ENCODE peak calls at places on chromosomes 2 and 18, in seven cellular contexts. One of them, this sample, is unnamed.

GRCh38 chr18:23824704-23825103 is 135.5 kb downstream of the LAMA3 start:
- DNase-seq in activated CD4-positive, alpha-beta T cell treated with anti-CD3 and anti-CD28 coated beads for 24 hours: no peak
- DNase-seq in T-helper 2 cell: no peak
- DNase-seq in activated T-helper 9 cell treated with anti-CD3 and anti-CD28 coated beads, Interleukin-2, amount 50 U/mL, for 16 hours: no peak
- DNase-seq in H9: no peak
- DNase-seq in adipocyte: peak; percentile 12
- DNase-seq in NCI-H2081: no peak
- DNase-seq in this sample: no peak

GRCh38 chr2:144162652-144163051 is 357.3 kb downstream of the ZEB2 start:
- DNase-seq in activated T-helper 9 cell treated with anti-CD3 and anti-CD28 coated beads, Interleukin-2, amount 50 U/mL, for 16 hours: peak; percentile 1
- DNase-seq in T-helper 2 cell: peak; percentile 15
- DNase-seq in H9: peak; percentile 53
- DNase-seq in adipocyte: no peak
- DNase-seq in activated CD4-positive, alpha-beta T cell treated with anti-CD3 and anti-CD28 coated beads for 24 hours: peak; percentile 27
- DNase-seq in NCI-H2081: peak; percentile 48
- DNase-seq in this sample: no peak

GRCh38 chr2:226730487-226730886 is 69.1 kb downstream of the IRS1 start:
- DNase-seq in H9: peak; percentile 44
- DNase-seq in NCI-H2081: no peak
- DNase-seq in T-helper 2 cell: no peak
- DNase-seq in activated T-helper 9 cell treated with anti-CD3 and anti-CD28 coated beads, Interleukin-2, amount 50 U/mL, for 16 hours: no peak
- DNase-seq in adipocyte: no peak
- DNase-seq in activated CD4-positive, alpha-beta T cell treated with anti-CD3 and anti-CD28 coated beads for 24 hours: no peak
- DNase-seq in this sample: no peak

GRCh38 chr2:81481242-81481993 is 1176.9 kb upstream of the LRRTM1 start:
- DNase-seq in adipocyte: no peak
- DNase-seq in NCI-H2081: peak; percentile 73
- DNase-seq in activated CD4-positive, alpha-beta T cell treated with anti-CD3 and anti-CD28 coated beads for 24 hours: no peak
- DNase-seq in H9: peak; percentile 39
- DNase-seq in T-helper 2 cell: no peak
- DNase-seq in activated T-helper 9 cell treated with anti-CD3 and anti-CD28 coated beads, Interleukin-2, amount 50 U/mL, for 16 hours: no peak
- DNase-seq in this sample: peak; percentile 84

GRCh38 chr2:63875143-63875542 is 33.4 kb downstream of the UGP2 start:
- DNase-seq in activated CD4-positive, alpha-beta T cell treated with anti-CD3 and anti-CD28 coated beads for 24 hours: no peak
- DNase-seq in adipocyte: peak; percentile 58
- DNase-seq in H9: no peak
- DNase-seq in activated T-helper 9 cell treated with anti-CD3 and anti-CD28 coated beads, Interleukin-2, amount 50 U/mL, for 16 hours: no peak
- DNase-seq in T-helper 2 cell: no peak
- DNase-seq in NCI-H2081: no peak
- DNase-seq in this sample: no peak

GRCh38 chr2:238685713-238686112 is 162.2 kb upstream of the TWIST2 start:
- DNase-seq in adipocyte: no peak
- DNase-seq in activated CD4-positive, alpha-beta T cell treated with anti-CD3 and anti-CD28 coated beads for 24 hours: no peak
- DNase-seq in NCI-H2081: no peak
- DNase-seq in T-helper 2 cell: no peak
- DNase-seq in activated T-helper 9 cell treated with anti-CD3 and anti-CD28 coated beads, Interleukin-2, amount 50 U/mL, for 16 hours: no peak
- DNase-seq in H9: no peak
- DNase-seq in this sample: no peak

GRCh38 chr2:46963210-46963609 is 47.6 kb upstream of the MCFD2 start:
- DNase-seq in activated T-helper 9 cell treated with anti-CD3 and anti-CD28 coated beads, Interleukin-2, amount 50 U/mL, for 16 hours: no peak
- DNase-seq in activated CD4-positive, alpha-beta T cell treated with anti-CD3 and anti-CD28 coated beads for 24 hours: no peak
- DNase-seq in adipocyte: no peak
- DNase-seq in T-helper 2 cell: no peak
- DNase-seq in H9: no peak
- DNase-seq in NCI-H2081: no peak
- DNase-seq in this sample: no peak

GRCh38 chr2:161090401-161090800 is 69.8 kb upstream of the TANK start:
- DNase-seq in activated T-helper 9 cell treated with anti-CD3 and anti-CD28 coated beads, Interleukin-2, amount 50 U/mL, for 16 hours: no peak
- DNase-seq in NCI-H2081: no peak
- DNase-seq in adipocyte: no peak
- DNase-seq in T-helper 2 cell: no peak
- DNase-seq in activated CD4-positive, alpha-beta T cell treated with anti-CD3 and anti-CD28 coated beads for 24 hours: no peak
- DNase-seq in H9: no peak
- DNase-seq in this sample: no peak

GRCh38 chr2:42089340-42089925 is 41.6 kb downstream of the PKDCC start:
- DNase-seq in H9: peak; percentile 83
- DNase-seq in activated CD4-positive, alpha-beta T cell treated with anti-CD3 and anti-CD28 coated beads for 24 hours: peak; percentile 42
- DNase-seq in T-helper 2 cell: peak; percentile 20
- DNase-seq in NCI-H2081: no peak
- DNase-seq in adipocyte: peak; percentile 34
- DNase-seq in activated T-helper 9 cell treated with anti-CD3 and anti-CD28 coated beads, Interleukin-2, amount 50 U/mL, for 16 hours: peak; percentile 47
- DNase-seq in this sample: no peak

GRCh38 chr2:236876642-236877041 is 209.0 kb upstream of the COPS8 start:
- DNase-seq in H9: no peak
- DNase-seq in activated CD4-positive, alpha-beta T cell treated with anti-CD3 and anti-CD28 coated beads for 24 hours: no peak
- DNase-seq in T-helper 2 cell: no peak
- DNase-seq in activated T-helper 9 cell treated with anti-CD3 and anti-CD28 coated beads, Interleukin-2, amount 50 U/mL, for 16 hours: no peak
- DNase-seq in adipocyte: no peak
- DNase-seq in NCI-H2081: peak; percentile 2
- DNase-seq in this sample: peak; percentile 88

GRCh38 chr2:64524604-64525322 is 635 bp downstream of the AFTPH start:
- DNase-seq in NCI-H2081: peak; percentile 30
- DNase-seq in adipocyte: peak; percentile 61
- DNase-seq in T-helper 2 cell: peak; percentile 18
- DNase-seq in activated T-helper 9 cell treated with anti-CD3 and anti-CD28 coated beads, Interleukin-2, amount 50 U/mL, for 16 hours: peak; percentile 9
- DNase-seq in activated CD4-positive, alpha-beta T cell treated with anti-CD3 and anti-CD28 coated beads for 24 hours: peak; percentile 21
- DNase-seq in H9: peak; percentile 48
- DNase-seq in this sample: no peak

GRCh38 chr2:147989809-147990403 is 30.6 kb downstream of the ORC4 start:
- DNase-seq in activated T-helper 9 cell treated with anti-CD3 and anti-CD28 coated beads, Interleukin-2, amount 50 U/mL, for 16 hours: no peak
- DNase-seq in activated CD4-positive, alpha-beta T cell treated with anti-CD3 and anti-CD28 coated beads for 24 hours: peak; percentile 2
- DNase-seq in T-helper 2 cell: no peak
- DNase-seq in NCI-H2081: peak; percentile 15
- DNase-seq in H9: no peak
- DNase-seq in adipocyte: peak; percentile 84
- DNase-seq in this sample: no peak

GRCh38 chr2:239814917-239815637 is 210.1 kb downstream of the NDUFA10 start:
- DNase-seq in adipocyte: no peak
- DNase-seq in NCI-H2081: no peak
- DNase-seq in H9: no peak
- DNase-seq in T-helper 2 cell: no peak
- DNase-seq in activated T-helper 9 cell treated with anti-CD3 and anti-CD28 coated beads, Interleukin-2, amount 50 U/mL, for 16 hours: no peak
- DNase-seq in activated CD4-positive, alpha-beta T cell treated with anti-CD3 and anti-CD28 coated beads for 24 hours: no peak
- DNase-seq in this sample: no peak

GRCh38 chr18:42178381-42179080 is 223.5 kb downstream of the PIK3C3 start:
- DNase-seq in activated CD4-positive, alpha-beta T cell treated with anti-CD3 and anti-CD28 coated beads for 24 hours: no peak
- DNase-seq in NCI-H2081: no peak
- DNase-seq in H9: no peak
- DNase-seq in activated T-helper 9 cell treated with anti-CD3 and anti-CD28 coated beads, Interleukin-2, amount 50 U/mL, for 16 hours: no peak
- DNase-seq in adipocyte: peak; percentile 29
- DNase-seq in T-helper 2 cell: no peak
- DNase-seq in this sample: no peak

GRCh38 chr2:3268705-3269029 is 109.0 kb downstream of the EIPR1 start:
- DNase-seq in NCI-H2081: no peak
- DNase-seq in activated CD4-positive, alpha-beta T cell treated with anti-CD3 and anti-CD28 coated beads for 24 hours: no peak
- DNase-seq in H9: no peak
- DNase-seq in T-helper 2 cell: no peak
- DNase-seq in activated T-helper 9 cell treated with anti-CD3 and anti-CD28 coated beads, Interleukin-2, amount 50 U/mL, for 16 hours: no peak
- DNase-seq in adipocyte: no peak
- DNase-seq in this sample: no peak

GRCh38 chr2:68319397-68320117 is at the start of gene CNRIP1:
- DNase-seq in activated CD4-positive, alpha-beta T cell treated with anti-CD3 and anti-CD28 coated beads for 24 hours: no peak
- DNase-seq in H9: peak; percentile 58
- DNase-seq in T-helper 2 cell: no peak
- DNase-seq in NCI-H2081: peak; percentile 69
- DNase-seq in adipocyte: peak; percentile 90
- DNase-seq in activated T-helper 9 cell treated with anti-CD3 and anti-CD28 coated beads, Interleukin-2, amount 50 U/mL, for 16 hours: no peak
- DNase-seq in this sample: peak; percentile 53

GRCh38 chr2:214706986-214707385 is 102.5 kb downstream of the BARD1 start:
- DNase-seq in H9: no peak
- DNase-seq in NCI-H2081: no peak
- DNase-seq in T-helper 2 cell: no peak
- DNase-seq in adipocyte: peak; percentile 33
- DNase-seq in activated T-helper 9 cell treated with anti-CD3 and anti-CD28 coated beads, Interleukin-2, amount 50 U/mL, for 16 hours: no peak
- DNase-seq in activated CD4-positive, alpha-beta T cell treated with anti-CD3 and anti-CD28 coated beads for 24 hours: no peak
- DNase-seq in this sample: no peak

GRCh38 chr2:132503621-132504200 is 87.1 kb downstream of the GPR39 start:
- DNase-seq in T-helper 2 cell: no peak
- DNase-seq in NCI-H2081: no peak
- DNase-seq in activated T-helper 9 cell treated with anti-CD3 and anti-CD28 coated beads, Interleukin-2, amount 50 U/mL, for 16 hours: no peak
- DNase-seq in H9: no peak
- DNase-seq in activated CD4-positive, alpha-beta T cell treated with anti-CD3 and anti-CD28 coated beads for 24 hours: no peak
- DNase-seq in adipocyte: peak; percentile 13
- DNase-seq in this sample: no peak

GRCh38 chr2:65292461-65293127 is 65.0 kb downstream of the ACTR2 start:
- DNase-seq in adipocyte: no peak
- DNase-seq in NCI-H2081: no peak
- DNase-seq in H9: no peak
- DNase-seq in T-helper 2 cell: no peak
- DNase-seq in activated T-helper 9 cell treated with anti-CD3 and anti-CD28 coated beads, Interleukin-2, amount 50 U/mL, for 16 hours: no peak
- DNase-seq in activated CD4-positive, alpha-beta T cell treated with anti-CD3 and anti-CD28 coated beads for 24 hours: no peak
- DNase-seq in this sample: no peak

GRCh38 chr18:75683426-75683825 is 255.9 kb upstream of the SMIM21 start:
- DNase-seq in activated CD4-positive, alpha-beta T cell treated with anti-CD3 and anti-CD28 coated beads for 24 hours: no peak
- DNase-seq in NCI-H2081: no peak
- DNase-seq in activated T-helper 9 cell treated with anti-CD3 and anti-CD28 coated beads, Interleukin-2, amount 50 U/mL, for 16 hours: no peak
- DNase-seq in adipocyte: no peak
- DNase-seq in T-helper 2 cell: no peak
- DNase-seq in H9: no peak
- DNase-seq in this sample: no peak

GRCh38 chr2:226207671-226208070 is 591.9 kb downstream of the IRS1 start:
- DNase-seq in activated T-helper 9 cell treated with anti-CD3 and anti-CD28 coated beads, Interleukin-2, amount 50 U/mL, for 16 hours: no peak
- DNase-seq in H9: no peak
- DNase-seq in activated CD4-positive, alpha-beta T cell treated with anti-CD3 and anti-CD28 coated beads for 24 hours: no peak
- DNase-seq in NCI-H2081: no peak
- DNase-seq in T-helper 2 cell: no peak
- DNase-seq in adipocyte: no peak
- DNase-seq in this sample: no peak

GRCh38 chr2:199348871-199349270 is 108.9 kb downstream of the SATB2 start:
- DNase-seq in H9: no peak
- DNase-seq in activated CD4-positive, alpha-beta T cell treated with anti-CD3 and anti-CD28 coated beads for 24 hours: no peak
- DNase-seq in activated T-helper 9 cell treated with anti-CD3 and anti-CD28 coated beads, Interleukin-2, amount 50 U/mL, for 16 hours: no peak
- DNase-seq in adipocyte: no peak
- DNase-seq in T-helper 2 cell: no peak
- DNase-seq in NCI-H2081: no peak
- DNase-seq in this sample: no peak

GRCh38 chr2:168255866-168256265 is 8.5 kb upstream of the STK39 start:
- DNase-seq in NCI-H2081: no peak
- DNase-seq in T-helper 2 cell: no peak
- DNase-seq in activated CD4-positive, alpha-beta T cell treated with anti-CD3 and anti-CD28 coated beads for 24 hours: no peak
- DNase-seq in adipocyte: no peak
- DNase-seq in activated T-helper 9 cell treated with anti-CD3 and anti-CD28 coated beads, Interleukin-2, amount 50 U/mL, for 16 hours: no peak
- DNase-seq in H9: no peak
- DNase-seq in this sample: no peak

GRCh38 chr2:204268458-204268857 is 276.8 kb upstream of the PARD3B start:
- DNase-seq in activated CD4-positive, alpha-beta T cell treated with anti-CD3 and anti-CD28 coated beads for 24 hours: no peak
- DNase-seq in H9: no peak
- DNase-seq in activated T-helper 9 cell treated with anti-CD3 and anti-CD28 coated beads, Interleukin-2, amount 50 U/mL, for 16 hours: no peak
- DNase-seq in adipocyte: no peak
- DNase-seq in T-helper 2 cell: no peak
- DNase-seq in NCI-H2081: no peak
- DNase-seq in this sample: no peak

GRCh38 chr2:171855401-171855800 is 38.6 kb downstream of the SLC25A12 start:
- DNase-seq in adipocyte: peak; percentile 65
- DNase-seq in NCI-H2081: no peak
- DNase-seq in H9: no peak
- DNase-seq in activated CD4-positive, alpha-beta T cell treated with anti-CD3 and anti-CD28 coated beads for 24 hours: no peak
- DNase-seq in T-helper 2 cell: no peak
- DNase-seq in activated T-helper 9 cell treated with anti-CD3 and anti-CD28 coated beads, Interleukin-2, amount 50 U/mL, for 16 hours: no peak
- DNase-seq in this sample: no peak

GRCh38 chr2:138094031-138094430 is 129.8 kb downstream of the HNMT start:
- DNase-seq in H9: no peak
- DNase-seq in activated T-helper 9 cell treated with anti-CD3 and anti-CD28 coated beads, Interleukin-2, amount 50 U/mL, for 16 hours: no peak
- DNase-seq in activated CD4-positive, alpha-beta T cell treated with anti-CD3 and anti-CD28 coated beads for 24 hours: no peak
- DNase-seq in T-helper 2 cell: no peak
- DNase-seq in adipocyte: no peak
- DNase-seq in NCI-H2081: no peak
- DNase-seq in this sample: no peak

GRCh38 chr2:172613035-172613434 is 57.1 kb downstream of the PDK1 start:
- DNase-seq in activated CD4-positive, alpha-beta T cell treated with anti-CD3 and anti-CD28 coated beads for 24 hours: no peak
- DNase-seq in NCI-H2081: no peak
- DNase-seq in T-helper 2 cell: no peak
- DNase-seq in H9: peak; percentile 52
- DNase-seq in activated T-helper 9 cell treated with anti-CD3 and anti-CD28 coated beads, Interleukin-2, amount 50 U/mL, for 16 hours: no peak
- DNase-seq in adipocyte: peak; percentile 34
- DNase-seq in this sample: no peak

GRCh38 chr2:64260817-64261216 is 116.6 kb upstream of the PELI1 start:
- DNase-seq in T-helper 2 cell: no peak
- DNase-seq in H9: no peak
- DNase-seq in activated CD4-positive, alpha-beta T cell treated with anti-CD3 and anti-CD28 coated beads for 24 hours: no peak
- DNase-seq in activated T-helper 9 cell treated with anti-CD3 and anti-CD28 coated beads, Interleukin-2, amount 50 U/mL, for 16 hours: no peak
- DNase-seq in NCI-H2081: no peak
- DNase-seq in adipocyte: no peak
- DNase-seq in this sample: no peak

GRCh38 chr2:237744613-237745249 is 53.8 kb upstream of the RBM44 start:
- DNase-seq in NCI-H2081: peak; percentile 44
- DNase-seq in T-helper 2 cell: peak; percentile 69
- DNase-seq in activated CD4-positive, alpha-beta T cell treated with anti-CD3 and anti-CD28 coated beads for 24 hours: peak; percentile 67
- DNase-seq in H9: peak; percentile 75
- DNase-seq in adipocyte: peak; percentile 82
- DNase-seq in activated T-helper 9 cell treated with anti-CD3 and anti-CD28 coated beads, Interleukin-2, amount 50 U/mL, for 16 hours: peak; percentile 69
- DNase-seq in this sample: peak; percentile 36

GRCh38 chr18:66124394-66124793 is 373.6 kb downstream of the CDH7 start:
- DNase-seq in NCI-H2081: no peak
- DNase-seq in adipocyte: no peak
- DNase-seq in H9: no peak
- DNase-seq in T-helper 2 cell: no peak
- DNase-seq in activated CD4-positive, alpha-beta T cell treated with anti-CD3 and anti-CD28 coated beads for 24 hours: no peak
- DNase-seq in activated T-helper 9 cell treated with anti-CD3 and anti-CD28 coated beads, Interleukin-2, amount 50 U/mL, for 16 hours: no peak
- DNase-seq in this sample: no peak

GRCh38 chr2:1800306-1800705 is 56.0 kb upstream of the PXDN start:
- DNase-seq in adipocyte: no peak
- DNase-seq in activated T-helper 9 cell treated with anti-CD3 and anti-CD28 coated beads, Interleukin-2, amount 50 U/mL, for 16 hours: no peak
- DNase-seq in activated CD4-positive, alpha-beta T cell treated with anti-CD3 and anti-CD28 coated beads for 24 hours: no peak
- DNase-seq in H9: no peak
- DNase-seq in T-helper 2 cell: no peak
- DNase-seq in NCI-H2081: no peak
- DNase-seq in this sample: no peak